ENCODE peak calls at places on chromosomes 5 and 9, in eight cellular contexts. V is OCI-LY7, R is brain microvascular endothelial cell, A is cardiac muscle cell, C is heart right ventricle, D is heart left ventricle, M is A549, F is mesenchymal stem cell. X is an unnamed sample.

GRCh38 chr9:120434532-120434931 is 145.4 kb downstream of the CDK5RAP2 start:
- DNase-seq in M (no peak), D (peak), A (peak), V (no peak), C (peak), R (peak), F (peak), X (no peak)

GRCh38 chr5:96662725-96663513 is 743 bp downstream of the CAST start:
- DNase-seq in D (peak), F (peak), V (peak), C (peak), R (peak), A (peak), M (peak), X (peak)

GRCh38 chr9:10855847-10856246 is 243.0 kb upstream of the PTPRD start:
- DNase-seq in V (no peak), D (no peak), C (no peak), F (peak), A (peak), R (peak), M (peak), X (no peak)

GRCh38 chr9:76162751-76163500 is 231.3 kb downstream of the RFK start:
- DNase-seq in D (no peak), M (no peak), R (peak), F (peak), V (no peak), A (peak), C (no peak), X (no peak)

GRCh38 chr9:124054671-124055212 is 43.2 kb downstream of the LHX2 start:
- DNase-seq in M (peak), R (peak), D (no peak), F (peak), V (no peak), A (peak), C (no peak), X (peak)

GRCh38 chr5:26749829-26750228 is 288.6 kb downstream of the CDH9 start:
- DNase-seq in M (no peak), F (no peak), A (no peak), C (no peak), R (no peak), V (no peak), D (no peak), X (no peak)

GRCh38 chr5:64612349-64612961 is 77.8 kb upstream of the SHISAL2B start:
- DNase-seq in R (peak), F (peak), M (peak), C (peak), A (peak), D (peak), V (peak), X (no peak)

GRCh38 chr9:108889649-108890067 is 27.6 kb downstream of the ACTL7A start:
- DNase-seq in A (peak), M (peak), R (peak), D (no peak), V (peak), F (peak), C (no peak), X (no peak)

GRCh38 chr9:27157086-27157485 is 48.1 kb downstream of the TEK start:
- DNase-seq in V (no peak), D (no peak), C (no peak), R (no peak), F (no peak), M (no peak), A (no peak), X (no peak)

GRCh38 chr9:114930063-114930812 is at the start of gene TNFSF8:
- DNase-seq in C (peak), A (no peak), D (peak), M (no peak), R (no peak), V (peak), F (no peak), X (no peak)

GRCh38 chr9:82184524-82184923 is 196.0 kb downstream of the SPATA31D1 start:
- DNase-seq in C (no peak), R (no peak), M (no peak), F (no peak), V (peak), A (no peak), D (no peak), X (no peak)

GRCh38 chr5:78908173-78908901 is 76.8 kb downstream of the ARSB start:
- DNase-seq in V (no peak), F (peak), D (peak), C (peak), M (no peak), R (peak), A (peak), X (no peak)

GRCh38 chr5:37578176-37578575 is 199.1 kb downstream of the WDR70 start:
- DNase-seq in M (no peak), F (no peak), C (no peak), R (no peak), A (no peak), D (no peak), V (no peak), X (no peak)

GRCh38 chr5:127089206-127089605 is 15.9 kb upstream of the C5orf63 start:
- DNase-seq in C (no peak), V (peak), D (no peak), M (no peak), A (no peak), R (no peak), F (peak), X (no peak)

GRCh38 chr9:27558307-27558706 is 15.0 kb downstream of the C9orf72 start:
- DNase-seq in F (no peak), D (no peak), V (no peak), C (no peak), R (no peak), A (no peak), M (no peak), X (no peak)

GRCh38 chr9:106072421-106072820 is 378.1 kb downstream of the TMEM38B start:
- DNase-seq in D (no peak), F (no peak), C (no peak), A (no peak), R (no peak), M (no peak), V (no peak), X (no peak)

GRCh38 chr9:76459691-76460635 is 981 bp downstream of the GCNT1 start:
- DNase-seq in V (peak), R (peak), C (peak), D (peak), F (peak), M (peak), A (peak), X (no peak)

GRCh38 chr5:139705191-139705590 is 57.0 kb downstream of the CXXC5 start:
- DNase-seq in C (no peak), A (no peak), V (no peak), F (no peak), M (no peak), R (no peak), D (no peak), X (no peak)

GRCh38 chr5:128228506-128228905 is 144.9 kb downstream of the SLC12A2 start:
- DNase-seq in D (no peak), C (no peak), R (no peak), A (peak), M (no peak), V (no peak), F (peak), X (no peak)

GRCh38 chr5:122053181-122054109 is 24.6 kb downstream of the LOX start:
- DNase-seq in C (peak), R (no peak), M (no peak), F (no peak), A (peak), V (no peak), D (no peak), X (no peak)

GRCh38 chr9:99635032-99635431 is 186.7 kb upstream of the NR4A3 start:
- DNase-seq in V (no peak), F (peak), D (no peak), A (peak), R (peak), C (no peak), M (no peak), X (no peak)

GRCh38 chr5:168428552-168428951 is 57.7 kb upstream of the RARS1 start:
- DNase-seq in R (no peak), D (no peak), C (no peak), V (no peak), A (no peak), F (no peak), M (no peak), X (no peak)

GRCh38 chr5:41869150-41869738 is 981 bp downstream of the OXCT1 start:
- DNase-seq in R (no peak), M (no peak), D (peak), A (peak), C (peak), F (no peak), V (peak), X (no peak)

GRCh38 chr9:26975728-26976707 is 19.8 kb downstream of the IFT74 start:
- DNase-seq in V (peak), R (peak), C (peak), F (peak), M (peak), D (peak), A (peak), X (no peak)

GRCh38 chr5:13993926-13994325 is 49.4 kb upstream of the DNAH5 start:
- DNase-seq in M (no peak), C (no peak), F (no peak), A (no peak), R (no peak), V (no peak), D (no peak), X (no peak)

GRCh38 chr9:78533500-78533899 is 236.6 kb downstream of the PSAT1 start:
- DNase-seq in R (no peak), C (no peak), D (no peak), M (no peak), A (no peak), F (no peak), V (no peak), X (no peak)

GRCh38 chr5:32522429-32523143 is 62.8 kb upstream of the SUB1 start:
- DNase-seq in V (no peak), A (peak), D (no peak), C (no peak), M (no peak), R (peak), F (no peak), X (no peak)

GRCh38 chr5:85334-85995 is 6.5 kb upstream of the PLEKHG4B start:
- DNase-seq in A (no peak), M (no peak), F (no peak), V (no peak), C (no peak), R (no peak), D (no peak), X (no peak)

GRCh38 chr5:1763960-1764605 is 35.6 kb downstream of the MRPL36 start:
- DNase-seq in C (no peak), D (peak), A (no peak), M (no peak), F (no peak), V (no peak), R (no peak), X (no peak)

GRCh38 chr5:56900395-56900794 is 9.0 kb upstream of the SETD9 start:
- DNase-seq in V (no peak), R (peak), F (peak), D (no peak), C (no peak), M (no peak), A (peak), X (no peak)

GRCh38 chr5:108945094-108945493 is 197.4 kb downstream of the FER start:
- DNase-seq in A (peak), F (no peak), M (no peak), D (no peak), C (no peak), R (no peak), V (no peak), X (no peak)

GRCh38 chr5:143433680-143434079 is 30.2 kb upstream of the NR3C1 start:
- DNase-seq in V (peak), A (no peak), M (no peak), F (no peak), C (no peak), D (no peak), R (no peak), X (no peak)

GRCh38 chr5:173720341-173721258 is 104.2 kb upstream of the BOD1 start:
- DNase-seq in M (no peak), A (no peak), D (no peak), F (no peak), V (no peak), C (no peak), R (no peak), X (no peak)

GRCh38 chr5:11012295-11012694 is 251.3 kb upstream of the DAP start:
- DNase-seq in F (no peak), R (no peak), D (peak), M (no peak), C (peak), A (no peak), V (no peak), X (no peak)

GRCh38 chr5:111929892-111930291 is 172.9 kb upstream of the NREP start:
- DNase-seq in C (no peak), A (peak), R (peak), V (no peak), F (peak), D (no peak), M (peak), X (peak)

GRCh38 chr9:21996858-21997257 is 2.3 kb downstream of the CDKN2B-AS1 start:
- DNase-seq in F (peak), M (no peak), A (no peak), R (no peak), V (no peak), D (no peak), C (no peak), X (no peak)

GRCh38 chr9:85142461-85143401 is 473.2 kb downstream of the NTRK2 start:
- DNase-seq in A (peak), D (no peak), F (peak), R (no peak), M (peak), V (peak), C (no peak), X (no peak)

GRCh38 chr5:115271295-115272060 is 8.8 kb upstream of the PGGT1B start:
- DNase-seq in F (no peak), R (no peak), C (no peak), V (peak), D (no peak), A (no peak), M (no peak), X (no peak)

GRCh38 chr5:86766103-86766502 is 148.4 kb downstream of the COX7C start:
- DNase-seq in R (no peak), C (no peak), M (no peak), D (no peak), A (no peak), F (no peak), V (no peak), X (no peak)
- H3K27ac ChIP-seq in R (no peak), C (no peak), M (no peak), D (no peak), A (no peak), F (no peak), V (no peak), X (no peak)

DNA sequence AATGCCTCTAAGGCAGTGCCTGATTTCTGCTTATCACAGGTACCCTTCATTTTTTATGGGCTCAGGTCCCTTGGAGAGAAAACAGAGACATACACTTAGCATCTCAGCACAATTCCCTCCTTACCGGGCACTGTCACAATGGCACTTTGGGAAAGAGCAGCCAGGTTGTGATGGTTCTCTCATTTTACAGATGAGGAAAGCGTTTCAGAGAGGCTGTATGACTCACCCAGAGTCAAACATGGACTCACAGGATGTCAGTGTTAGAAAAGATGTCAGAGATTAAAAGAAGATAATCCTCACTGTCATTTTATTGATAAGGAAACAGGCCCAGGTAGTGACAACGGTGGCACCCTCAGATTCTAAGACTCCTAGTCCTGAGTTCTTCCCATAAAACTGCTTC is 12.0 kb upstream of the SLC31A2 start:
- DNase-seq in V (no peak), C (no peak), A (no peak), F (no peak), M (no peak), D (no peak), R (no peak), X (no peak)
- H3K27ac ChIP-seq in V (no peak), C (no peak), A (no peak), F (no peak), M (no peak), D (no peak), R (no peak), X (no peak)

DNA sequence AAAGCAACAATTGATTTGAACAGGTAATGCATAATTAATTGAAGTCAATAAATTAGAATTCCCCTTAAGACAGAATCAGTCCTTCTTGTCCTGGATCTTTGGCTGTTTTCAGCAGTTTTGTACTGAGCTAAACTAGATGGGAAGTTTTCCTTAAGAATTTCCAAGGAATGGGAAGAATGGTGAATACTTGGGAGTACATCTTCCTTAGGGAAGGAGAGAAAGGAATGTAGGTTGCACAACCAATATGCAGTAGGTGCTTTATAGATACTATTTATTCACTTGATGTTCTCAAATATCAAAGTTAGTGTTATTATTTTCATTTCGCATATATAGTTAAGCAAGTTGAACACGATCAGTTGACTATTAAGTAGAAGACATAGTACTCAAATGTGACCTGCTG is 183.5 kb upstream of the MAP1B start:
- DNase-seq in A (no peak), V (no peak), C (no peak), R (no peak), F (no peak), M (no peak), D (no peak), X (no peak)
- H3K27ac ChIP-seq in A (no peak), V (no peak), C (no peak), R (no peak), F (no peak), M (peak), D (peak), X (peak)

GRCh38 chr9:128684065-128684324 is 5.0 kb upstream of the SET start:
- DNase-seq in C (no peak), A (no peak), R (no peak), D (no peak), V (no peak), M (no peak), F (no peak), X (no peak)
- H3K27ac ChIP-seq in C (peak), A (peak), R (peak), D (peak), V (peak), M (peak), F (peak), X (peak)

GRCh38 chr5:157915638-157916037 is 56.7 kb upstream of the CLINT1 start:
- DNase-seq in C (peak), A (peak), F (peak), D (peak), R (peak), V (peak), M (peak), X (no peak)
- H3K27ac ChIP-seq in C (no peak), A (peak), F (no peak), D (peak), R (no peak), V (no peak), M (no peak), X (peak)

GRCh38 chr5:172172912-172173591 is 15.0 kb downstream of the STK10 start:
- DNase-seq in R (no peak), D (no peak), M (no peak), F (no peak), V (no peak), C (peak), A (no peak), X (no peak)
- H3K27ac ChIP-seq in R (peak), D (peak), M (no peak), F (peak), V (peak), C (no peak), A (no peak), X (peak)

GRCh38 chr5:3187846-3188425 is 407.7 kb upstream of the IRX1 start:
- DNase-seq in M (no peak), A (no peak), C (no peak), F (no peak), V (no peak), D (no peak), R (no peak), X (no peak)
- H3K27ac ChIP-seq in M (no peak), A (no peak), C (no peak), F (no peak), V (no peak), D (no peak), R (no peak), X (no peak)

GRCh38 chr9:36925033-36925432 is 109.0 kb downstream of the PAX5 start:
- DNase-seq in D (no peak), V (no peak), M (peak), C (no peak), A (no peak), F (no peak), R (no peak), X (no peak)
- H3K27ac ChIP-seq in D (no peak), V (no peak), M (peak), C (no peak), A (no peak), F (no peak), R (no peak), X (no peak)

GRCh38 chr9:122070728-122071127 is 22.4 kb downstream of the TTLL11 start:
- DNase-seq in A (no peak), D (peak), F (no peak), R (no peak), C (no peak), V (no peak), M (no peak), X (no peak)
- H3K27ac ChIP-seq in A (no peak), D (no peak), F (no peak), R (no peak), C (no peak), V (no peak), M (no peak), X (no peak)

GRCh38 chr5:150000990-150001659 is 586 bp downstream of the HMGXB3 start:
- DNase-seq in D (no peak), V (peak), F (peak), C (peak), A (peak), M (peak), R (no peak), X (no peak)

GRCh38 chr5:150000261-150000989 is at the start of the genes HMGXB3 and TIGD6:
- DNase-seq in D (peak), A (peak), M (peak), V (peak), C (peak), F (peak), R (peak), X (peak)

GRCh38 chr5:149999359-149999758 is 1.1 kb downstream of the TIGD6 start:
- DNase-seq in D (no peak), M (no peak), C (no peak), R (no peak), F (no peak), V (no peak), A (no peak), X (no peak)

GRCh38 chr5:149999866-150000260 is 591 bp downstream of the TIGD6 start:
- DNase-seq in M (no peak), C (no peak), F (no peak), A (no peak), D (no peak), R (no peak), V (no peak), X (no peak)

DNA sequence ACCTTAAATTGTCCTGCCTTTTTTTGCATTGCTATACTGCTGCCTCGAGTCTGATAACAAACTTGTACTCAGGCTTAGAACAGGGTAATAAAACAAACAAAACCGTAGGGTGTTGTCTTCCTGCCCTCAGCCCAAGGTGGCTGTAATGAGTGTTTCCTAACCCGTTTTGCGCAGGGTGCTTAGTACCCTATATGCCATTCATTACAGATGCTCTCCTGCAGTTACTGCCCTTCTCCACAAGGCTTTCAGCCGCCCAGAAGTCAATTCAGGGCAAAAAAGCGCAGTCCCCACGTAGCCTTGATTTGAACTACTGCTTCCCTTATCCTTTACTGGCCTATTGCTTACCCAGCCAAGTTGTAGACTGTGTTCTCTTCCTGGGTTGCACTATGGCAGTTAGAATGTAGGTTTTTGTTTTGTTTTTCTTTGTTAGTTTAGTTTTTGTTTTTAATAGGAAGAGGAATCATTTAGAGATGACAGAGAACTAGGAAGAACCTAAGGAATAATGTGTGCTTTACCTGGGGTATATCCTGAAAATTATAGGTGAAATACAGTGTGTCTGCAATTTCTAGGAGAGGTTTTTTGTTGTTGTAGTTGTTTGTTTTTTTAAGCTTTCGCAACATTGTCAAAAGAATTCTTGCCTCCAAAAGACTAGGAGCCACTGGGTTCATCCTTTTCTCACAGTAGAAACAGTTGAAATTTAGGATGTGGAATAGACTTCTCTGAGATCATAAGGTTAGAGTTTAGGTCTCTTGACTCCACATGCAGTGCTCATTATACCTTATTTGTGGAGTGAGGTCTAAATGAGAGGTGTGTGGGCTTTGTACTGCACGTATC is 1.3 kb downstream of the HMGXB3 start:
- DNase-seq in F (peak), A (peak), D (peak), C (peak), R (peak), M (peak), V (peak), X (peak)
- H3K27ac ChIP-seq in F (peak), A (no peak), D (peak), C (no peak), R (peak), M (peak), V (peak), X (peak)